ENCODE peak calls at places on chromosomes 7 and 10, in five cellular contexts. F, L, B, O and E are unnamed samples.

GRCh38 chr10:3787001-3787400 is 2.0 kb upstream of the KLF6 start:
- DNase-seq in L (peak; percentile 29), F (peak; percentile 30), O (no peak), B (no peak), E (no peak)

GRCh38 chr10:129382401-129382800 is 84.6 kb upstream of the MGMT start:
- DNase-seq in B (no peak), F (no peak), O (no peak), L (no peak), E (no peak)

GRCh38 chr10:36173364-36173763 is 531.3 kb upstream of the FZD8 start:
- DNase-seq in F (no peak), O (no peak), L (peak; percentile 66), B (no peak), E (no peak)

GRCh38 chr7:73823257-73823656 is 7.5 kb upstream of the CLDN4 start:
- DNase-seq in O (no peak), F (no peak), B (no peak), L (no peak), E (peak; percentile 16)

GRCh38 chr10:89357096-89357495 is 20.8 kb upstream of the IFIT1B start:
- DNase-seq in F (peak; percentile 16), O (no peak), B (no peak), L (no peak), E (no peak)

GRCh38 chr7:76008156-76008687 is 13.8 kb upstream of the TMEM120A start:
- DNase-seq in F (no peak), L (no peak), O (no peak), B (no peak), E (no peak)

GRCh38 chr7:115183431-115184057 is 261.6 kb downstream of the MDFIC start:
- DNase-seq in F (no peak), O (no peak), L (no peak), B (no peak), E (no peak)

GRCh38 chr7:97025983-97026704 is 1.5 kb upstream of the DLX5 start:
- DNase-seq in F (peak; percentile 30), L (peak; percentile 32), B (no peak), O (no peak), E (peak; percentile 71)

GRCh38 chr10:105993609-105994008 is 1170.9 kb downstream of the SORCS1 start:
- DNase-seq in F (no peak), B (no peak), O (no peak), L (no peak), E (no peak)

GRCh38 chr7:29115130-29115529 is 31.2 kb downstream of the CPVL start:
- DNase-seq in F (no peak), O (no peak), L (no peak), B (no peak), E (no peak)

GRCh38 chr7:94266278-94266677 is 128.4 kb upstream of the COL1A2 start:
- DNase-seq in F (peak; percentile 70), L (peak; percentile 73), B (no peak), O (no peak), E (no peak)

GRCh38 chr7:75054744-75055527 is 18.7 kb downstream of the RCC1L start:
- DNase-seq in O (no peak), B (peak; percentile 70), L (peak; percentile 88), F (peak; percentile 94), E (no peak)

GRCh38 chr7:116393654-116394053 is 105.9 kb upstream of the CAV2 start:
- DNase-seq in L (peak; percentile 63), F (no peak), B (no peak), O (no peak), E (no peak)

GRCh38 chr10:104209575-104210198 is 22.5 kb downstream of the CFAP43 start:
- DNase-seq in L (peak; percentile 65), B (no peak), F (peak; percentile 70), O (peak; percentile 36), E (no peak)

GRCh38 chr7:26664735-26665420 is 199.5 kb downstream of the SKAP2 start:
- DNase-seq in F (peak; percentile 50), O (no peak), L (peak; percentile 26), B (no peak), E (peak; percentile 59)

GRCh38 chr7:22934473-22935065 is 79.4 kb downstream of the HYCC1 start:
- DNase-seq in F (peak; percentile 61), O (no peak), B (no peak), L (no peak), E (no peak)

GRCh38 chr7:156603004-156603403 is 37.6 kb upstream of the RNF32 start:
- DNase-seq in F (no peak), O (no peak), B (no peak), L (no peak), E (no peak)

GRCh38 chr10:110843796-110844616 is 27.7 kb upstream of the PDCD4 start:
- DNase-seq in L (no peak), F (no peak), B (no peak), O (no peak), E (no peak)

GRCh38 chr7:83528925-83529423 is 120.0 kb downstream of the SEMA3E start:
- DNase-seq in O (no peak), L (no peak), F (no peak), B (no peak), E (no peak)

GRCh38 chr10:122056431-122057094 is 67.6 kb downstream of the TACC2 start:
- DNase-seq in B (no peak), F (peak; percentile 8), O (no peak), L (no peak), E (peak; percentile 28)

GRCh38 chr7:156547884-156548561 is 92.6 kb upstream of the RNF32 start:
- DNase-seq in O (no peak), F (no peak), B (no peak), L (no peak), E (no peak)

GRCh38 chr7:78260826-78261225 is 462.3 kb downstream of the PHTF2 start:
- DNase-seq in F (peak; percentile 82), L (no peak), B (no peak), O (no peak), E (no peak)

GRCh38 chr10:58586282-58586681 is 73.6 kb downstream of the BICC1 start:
- DNase-seq in F (no peak), L (no peak), O (no peak), B (no peak), E (no peak)

GRCh38 chr7:74012842-74013249 is 15.1 kb upstream of the ELN start:
- DNase-seq in F (no peak), O (peak; percentile 50), L (no peak), B (no peak), E (no peak)

GRCh38 chr7:105826143-105826542 is 50.3 kb downstream of the ATXN7L1 start:
- DNase-seq in F (peak; percentile 83), O (no peak), B (no peak), L (peak; percentile 70), E (no peak)

GRCh38 chr7:106176414-106177294 is 64.5 kb upstream of the SYPL1 start:
- DNase-seq in F (peak; percentile 87), O (peak; percentile 90), B (peak; percentile 46), L (peak; percentile 87), E (peak; percentile 91)

GRCh38 chr10:69663548-69663947 is 33.5 kb downstream of the FAM241B start:
- DNase-seq in L (no peak), B (no peak), F (no peak), O (peak; percentile 42), E (no peak)

GRCh38 chr7:45088821-45089313 is at the start of gene NACAD:
- DNase-seq in L (no peak), B (no peak), O (peak; percentile 83), F (peak; percentile 54), E (peak; percentile 77)

GRCh38 chr7:137978464-137979237 is 23.2 kb downstream of the CREB3L2 start:
- DNase-seq in B (peak; percentile 89), O (peak; percentile 69), F (peak; percentile 98), L (peak; percentile 94), E (no peak)

GRCh38 chr7:6243168-6243567 is 29.3 kb downstream of the CYTH3 start:
- DNase-seq in L (no peak), F (no peak), B (no peak), O (no peak), E (no peak)

GRCh38 chr10:77965294-77965693 is 38.7 kb upstream of the DLG5 start:
- DNase-seq in B (peak; percentile 51), L (peak; percentile 85), F (peak; percentile 95), O (no peak), E (no peak)

GRCh38 chr7:15837627-15838026 is 151.1 kb upstream of the MEOX2 start:
- DNase-seq in L (peak; percentile 40), F (peak; percentile 35), B (no peak), O (no peak), E (no peak)

GRCh38 chr7:17305387-17306171 is 7.1 kb downstream of the AHR start:
- DNase-seq in L (no peak), O (no peak), B (no peak), F (peak; percentile 46), E (no peak)
- H3K4me3 ChIP-seq in L (no peak overlapping the region), O (no peak overlapping the region), B (no peak overlapping the region), F (peak overlapping the region; percentile 86), E (no peak overlapping the region)

GRCh38 chr7:2640858-2641257 is 9.1 kb downstream of the TTYH3 start:
- DNase-seq in B (no peak), O (no peak), L (no peak), F (no peak), E (no peak)
- H3K4me3 ChIP-seq in B (no peak overlapping the region), O (no peak overlapping the region), L (no peak overlapping the region), F (peak overlapping the region; percentile 30), E (no peak overlapping the region)

DNA sequence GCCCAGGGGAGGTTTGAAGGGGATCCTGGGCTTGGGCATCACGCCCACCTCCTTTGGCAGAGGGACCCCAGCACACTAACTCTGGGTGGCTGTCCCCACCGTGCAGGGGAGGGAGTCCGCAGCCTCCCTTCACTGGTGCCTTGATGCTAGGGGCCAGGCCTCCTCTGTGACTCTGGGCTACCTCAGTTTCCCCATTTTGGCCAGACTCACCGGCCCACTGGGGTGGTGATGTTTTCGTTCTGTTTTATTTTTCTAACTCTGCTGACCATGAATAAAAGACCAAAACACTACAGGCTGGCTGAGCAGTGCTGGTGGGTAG is 507 bp upstream of the TRIP6 start:
- DNase-seq in O (no peak), B (no peak), F (no peak), L (no peak), E (no peak)
- H3K4me3 ChIP-seq in O (peak overlapping the region; percentile 90), B (peak overlapping the region; percentile 90), F (peak overlapping the region; percentile 100), L (peak overlapping the region; percentile 94), E (peak overlapping the region; percentile 45)

GRCh38 chr10:76774987-76775603 is 862.5 kb downstream of the KCNMA1 start:
- DNase-seq in B (no peak), F (no peak), O (no peak), L (no peak), E (no peak)

GRCh38 chr10:76784076-76784475 is 853.5 kb downstream of the KCNMA1 start:
- DNase-seq in B (no peak), F (no peak), O (no peak), L (no peak), E (no peak)

GRCh38 chr10:76779163-76779820 is 858.3 kb downstream of the KCNMA1 start:
- DNase-seq in O (no peak), L (no peak), F (peak; percentile 91), B (no peak), E (no peak)

DNA sequence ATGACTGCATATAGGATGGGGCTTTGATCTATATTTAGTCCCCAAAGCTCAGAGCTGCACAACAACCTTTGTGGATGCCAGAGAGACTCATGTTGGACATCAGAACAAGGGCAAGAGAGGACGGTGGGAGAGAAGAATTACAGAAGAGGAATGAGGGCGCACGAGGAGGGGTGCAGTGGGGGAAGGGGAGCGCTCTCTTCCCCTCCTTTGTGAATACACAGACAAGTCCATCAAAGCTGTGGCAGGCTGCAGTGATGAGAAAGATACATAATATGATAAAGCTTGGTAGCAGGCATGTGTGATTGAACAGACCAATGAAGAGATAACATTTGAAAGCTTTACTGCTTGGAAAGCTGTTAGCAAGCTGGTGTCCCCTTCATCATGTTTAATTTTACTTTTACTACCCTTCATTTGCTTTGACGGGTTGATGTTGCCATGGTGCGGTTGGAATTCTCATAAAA is 857.8 kb downstream of the KCNMA1 start:
- DNase-seq in O (no peak), F (peak; percentile 3), L (no peak), B (no peak), E (no peak)
- H3K4me3 ChIP-seq in O (no peak overlapping the region), F (no peak overlapping the region), L (no peak overlapping the region), B (no peak overlapping the region), E (no peak overlapping the region)

GRCh38 chr10:93437946-93438795 is 44.0 kb downstream of the MYOF start:
- DNase-seq in F (peak; percentile 74), B (no peak), L (peak; percentile 72), O (no peak), E (no peak)
- H3K4me3 ChIP-seq in F (peak overlapping the region; percentile 53), B (no peak overlapping the region), L (peak overlapping the region; percentile 25), O (no peak overlapping the region), E (no peak overlapping the region)